ENCODE peak calls at places on chromosomes 12 and 14, in four cellular contexts. One of them, this sample, is unnamed.

GRCh38 chr12:44819884-44820283 is 56.2 kb downstream of the NELL2 start:
- DNase-seq in suprapubic skin: no peak
- DNase-seq in activated naive CD8-positive, alpha-beta T cell treated with anti-CD3 and anti-CD28 coated beads, Interleukin-2, amount 50 U/mL, for 24 hours: no peak
- DNase-seq in brain microvascular endothelial cell: no peak
- DNase-seq in this sample: no peak

GRCh38 chr14:55583942-55584468 is 4.0 kb downstream of the KTN1 start:
- DNase-seq in brain microvascular endothelial cell: no peak
- DNase-seq in suprapubic skin: no peak
- DNase-seq in activated naive CD8-positive, alpha-beta T cell treated with anti-CD3 and anti-CD28 coated beads, Interleukin-2, amount 50 U/mL, for 24 hours: no peak
- DNase-seq in this sample: no peak

GRCh38 chr14:79294506-79294905 is 916.8 kb downstream of the DIO2 start:
- DNase-seq in brain microvascular endothelial cell: no peak
- DNase-seq in suprapubic skin: no peak
- DNase-seq in activated naive CD8-positive, alpha-beta T cell treated with anti-CD3 and anti-CD28 coated beads, Interleukin-2, amount 50 U/mL, for 24 hours: no peak
- DNase-seq in this sample: no peak

GRCh38 chr14:96143906-96144305 is 60.7 kb upstream of the BDKRB2 start:
- DNase-seq in suprapubic skin: no peak
- DNase-seq in brain microvascular endothelial cell: no peak
- DNase-seq in activated naive CD8-positive, alpha-beta T cell treated with anti-CD3 and anti-CD28 coated beads, Interleukin-2, amount 50 U/mL, for 24 hours: no peak
- DNase-seq in this sample: no peak

GRCh38 chr12:122999986-123000420 is 19.5 kb downstream of the ARL6IP4 start:
- DNase-seq in activated naive CD8-positive, alpha-beta T cell treated with anti-CD3 and anti-CD28 coated beads, Interleukin-2, amount 50 U/mL, for 24 hours: no peak
- DNase-seq in suprapubic skin: no peak
- DNase-seq in brain microvascular endothelial cell: no peak
- DNase-seq in this sample: no peak

GRCh38 chr14:74571901-74572828 is 39.9 kb downstream of the LTBP2 start:
- DNase-seq in suprapubic skin: no peak
- DNase-seq in brain microvascular endothelial cell: peak; percentile 98
- DNase-seq in activated naive CD8-positive, alpha-beta T cell treated with anti-CD3 and anti-CD28 coated beads, Interleukin-2, amount 50 U/mL, for 24 hours: no peak
- DNase-seq in this sample: no peak

GRCh38 chr12:65333649-65334048 is 55.2 kb downstream of the MSRB3 start:
- DNase-seq in suprapubic skin: no peak
- DNase-seq in activated naive CD8-positive, alpha-beta T cell treated with anti-CD3 and anti-CD28 coated beads, Interleukin-2, amount 50 U/mL, for 24 hours: no peak
- DNase-seq in brain microvascular endothelial cell: no peak
- DNase-seq in this sample: no peak

GRCh38 chr12:68786929-68787328 is 21.0 kb upstream of the MDM2 start:
- DNase-seq in brain microvascular endothelial cell: no peak
- DNase-seq in suprapubic skin: no peak
- DNase-seq in activated naive CD8-positive, alpha-beta T cell treated with anti-CD3 and anti-CD28 coated beads, Interleukin-2, amount 50 U/mL, for 24 hours: no peak
- DNase-seq in this sample: no peak

GRCh38 chr12:104664368-104664767 is 207.6 kb downstream of the CHST11 start:
- DNase-seq in activated naive CD8-positive, alpha-beta T cell treated with anti-CD3 and anti-CD28 coated beads, Interleukin-2, amount 50 U/mL, for 24 hours: no peak
- DNase-seq in suprapubic skin: no peak
- DNase-seq in brain microvascular endothelial cell: no peak
- DNase-seq in this sample: no peak

GRCh38 chr12:68842123-68842522 is 34.1 kb downstream of the MDM2 start:
- DNase-seq in suprapubic skin: no peak
- DNase-seq in activated naive CD8-positive, alpha-beta T cell treated with anti-CD3 and anti-CD28 coated beads, Interleukin-2, amount 50 U/mL, for 24 hours: no peak
- DNase-seq in brain microvascular endothelial cell: no peak
- DNase-seq in this sample: no peak